ENCODE peak calls at places on chromosome 17, in eight cellular contexts. S is stimulated activated CD8-positive, alpha-beta memory T cell treated with anti-CD3 and anti-CD28 coated beads, Interleukin-12 subunit alpha, Interleukin-12 subunit beta, amount 100 ng/mL, for 4 hours; O is AG04450; B is NB4; Z is fibroblast of lung; C is activated naive CD8-positive, alpha-beta T cell treated with anti-CD3 and anti-CD28 coated beads, Interleukin-2, amount 50 U/mL, for 24 hours; K is mesothelial cell of epicardium; W is myocyte. P is an unnamed sample.

GRCh38 chr17:8885968-8886674 is 18.6 kb upstream of the PIK3R6 start:
- DNase-seq in S (no peak), O (no peak), B (no peak), Z (no peak), C (no peak), K (no peak), W (no peak), P (no peak)

GRCh38 chr17:72554508-72554907 is 433.7 kb downstream of the SOX9 start:
- DNase-seq in S (no peak), O (no peak), B (no peak), Z (no peak), C (no peak), K (no peak), W (no peak), P (no peak)

GRCh38 chr17:35866356-35866950 is 2.2 kb downstream of the HEATR9 start:
- DNase-seq in S (no peak), O (no peak), B (peak; percentile 94), Z (peak; percentile 18), C (no peak), K (no peak), W (peak; percentile 29), P (no peak)

GRCh38 chr17:58007781-58008706 is 998 bp upstream of the SRSF1 start:
- DNase-seq in S (no peak), O (no peak), B (no peak), Z (no peak), C (no peak), K (no peak), W (no peak), P (no peak)

GRCh38 chr17:79997004-79997673 is 38.5 kb downstream of the TBC1D16 start:
- DNase-seq in S (peak; percentile 37), O (no peak), B (peak; percentile 98), Z (no peak), C (peak; percentile 69), K (no peak), W (no peak), P (no peak)

GRCh38 chr17:64573214-64573613 is 66.4 kb downstream of the CEP95 start:
- DNase-seq in S (no peak), O (no peak), B (no peak), Z (no peak), C (no peak), K (no peak), W (no peak), P (no peak)

GRCh38 chr17:65278050-65278819 is 141.1 kb downstream of the RGS9 start:
- DNase-seq in S (no peak), O (no peak), B (peak; percentile 34), Z (peak; percentile 67), C (peak; percentile 22), K (peak; percentile 51), W (peak; percentile 43), P (peak; percentile 0)

GRCh38 chr17:50423553-50424159 is 2.4 kb upstream of the ACSF2 start:
- DNase-seq in S (no peak), O (peak; percentile 72), B (peak; percentile 56), Z (peak; percentile 93), C (no peak), K (no peak), W (peak; percentile 74), P (no peak)

GRCh38 chr17:59329558-59330313 is 1.7 kb upstream of the YPEL2 start:
- DNase-seq in S (no peak), O (peak; percentile 49), B (peak; percentile 93), Z (peak; percentile 74), C (peak; percentile 55), K (no peak), W (peak; percentile 81), P (peak; percentile 67)

GRCh38 chr17:74512624-74513084 is 18.6 kb downstream of the CD300LB start:
- DNase-seq in S (no peak), O (no peak), B (peak; percentile 82), Z (peak; percentile 87), C (peak; percentile 72), K (no peak), W (no peak), P (no peak)

GRCh38 chr17:75125984-75126383 is 5.6 kb downstream of the NT5C start:
- DNase-seq in S (no peak), O (no peak), B (no peak), Z (no peak), C (no peak), K (no peak), W (no peak), P (no peak)